ENCODE peak calls at places on chromosomes 12 and 14, in four cellular contexts. V is IMR-90, J is H9, R is neuronal stem cell. T is an unnamed sample.

GRCh38 chr14:74932401-74932901 is 9.4 kb upstream of the RPS6KL1 start:
- DNase-seq in J (no peak), R (no peak), V (no peak), T (no peak)

GRCh38 chr12:109523071-109523470 is 45.6 kb downstream of the UBE3B start:
- DNase-seq in R (no peak), V (no peak), J (no peak), T (no peak)

GRCh38 chr12:31362759-31363415 is 36.9 kb upstream of the SINHCAF start:
- DNase-seq in J (peak; percentile 73), V (no peak), R (peak; percentile 24), T (peak; percentile 58)

GRCh38 chr12:32197421-32197820 is 90.8 kb downstream of the BICD1 start:
- DNase-seq in J (no peak), R (no peak), V (peak; percentile 41), T (no peak)

GRCh38 chr14:99129998-99130397 is 142.0 kb downstream of the BCL11B start:
- DNase-seq in J (no peak), V (no peak), R (no peak), T (no peak)

GRCh38 chr14:85308531-85309300 is 221.2 kb upstream of the FLRT2 start:
- DNase-seq in V (no peak), R (no peak), J (no peak), T (no peak)

GRCh38 chr12:25241171-25242020 is 9.3 kb downstream of the KRAS start:
- DNase-seq in R (no peak), V (peak; percentile 71), J (no peak), T (no peak)

GRCh38 chr14:75232597-75232996 is 46.0 kb upstream of the FOS start:
- DNase-seq in J (no peak), V (no peak), R (no peak), T (no peak)

GRCh38 chr12:19970116-19970515 is 398.2 kb upstream of the PDE3A start:
- DNase-seq in R (no peak), V (peak; percentile 61), J (no peak), T (no peak)

GRCh38 chr12:72523754-72524153 is 251.6 kb downstream of the TRHDE start:
- DNase-seq in R (no peak), V (no peak), J (no peak), T (no peak)

GRCh38 chr12:5433840-5434646 is 2.1 kb downstream of the NTF3 start:
- DNase-seq in R (peak; percentile 12), V (no peak), J (no peak), T (no peak)

GRCh38 chr12:21717756-21718155 is 56.8 kb downstream of the KCNJ8 start:
- DNase-seq in V (no peak), J (no peak), R (no peak), T (no peak)

GRCh38 chr14:51883232-51883631 is 22.8 kb downstream of the GNG2 start:
- DNase-seq in V (no peak), J (no peak), R (no peak), T (no peak)

GRCh38 chr12:70321182-70321581 is 44.9 kb upstream of the KCNMB4 start:
- DNase-seq in J (no peak), V (no peak), R (no peak), T (no peak)

DNA sequence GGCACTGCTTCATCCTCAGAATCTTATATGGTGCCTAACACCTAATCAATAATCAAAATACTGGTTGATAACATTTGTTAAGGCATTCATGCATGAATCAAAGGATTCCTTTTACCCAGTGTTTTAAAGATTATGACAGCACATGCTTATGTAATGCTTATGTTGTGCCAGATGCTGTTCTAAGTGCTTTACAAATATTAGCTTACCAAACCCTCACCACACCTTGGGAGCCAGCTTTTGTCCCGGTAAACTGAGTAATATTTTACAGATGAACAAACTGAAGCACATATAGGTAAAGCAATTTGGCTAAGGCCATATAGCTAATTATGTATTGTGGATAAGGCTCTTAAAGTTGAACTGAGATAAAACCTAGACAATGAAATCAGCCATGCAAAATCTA is 209.2 kb downstream of the ALX1 start:
- DNase-seq in J (no peak), V (no peak), R (no peak), T (no peak)
- H2BK15ac ChIP-seq in J (no peak overlapping the region), V (no peak overlapping the region), R (no peak overlapping the region), T (no peak overlapping the region)

GRCh38 chr14:55125403-55125802 is 3.6 kb upstream of the LGALS3 start:
- DNase-seq in J (no peak), R (no peak), V (no peak), T (no peak)

GRCh38 chr14:55127491-55127951 is 1.5 kb upstream of the LGALS3 start:
- DNase-seq in R (no peak), J (no peak), V (peak; percentile 39), T (no peak)

GRCh38 chr14:55124774-55125372 is 4.2 kb upstream of the LGALS3 start:
- DNase-seq in V (no peak), J (no peak), R (no peak), T (no peak)

GRCh38 chr14:55126932-55127490 is 2.0 kb upstream of the LGALS3 start:
- DNase-seq in J (no peak), V (no peak), R (no peak), T (no peak)

GRCh38 chr14:55126089-55126488 is 3.0 kb upstream of the LGALS3 start:
- DNase-seq in J (no peak), R (no peak), V (no peak), T (no peak)
- H2BK15ac ChIP-seq in J (no peak overlapping the region), R (no peak overlapping the region), V (no peak overlapping the region), T (no peak overlapping the region)

DNA sequence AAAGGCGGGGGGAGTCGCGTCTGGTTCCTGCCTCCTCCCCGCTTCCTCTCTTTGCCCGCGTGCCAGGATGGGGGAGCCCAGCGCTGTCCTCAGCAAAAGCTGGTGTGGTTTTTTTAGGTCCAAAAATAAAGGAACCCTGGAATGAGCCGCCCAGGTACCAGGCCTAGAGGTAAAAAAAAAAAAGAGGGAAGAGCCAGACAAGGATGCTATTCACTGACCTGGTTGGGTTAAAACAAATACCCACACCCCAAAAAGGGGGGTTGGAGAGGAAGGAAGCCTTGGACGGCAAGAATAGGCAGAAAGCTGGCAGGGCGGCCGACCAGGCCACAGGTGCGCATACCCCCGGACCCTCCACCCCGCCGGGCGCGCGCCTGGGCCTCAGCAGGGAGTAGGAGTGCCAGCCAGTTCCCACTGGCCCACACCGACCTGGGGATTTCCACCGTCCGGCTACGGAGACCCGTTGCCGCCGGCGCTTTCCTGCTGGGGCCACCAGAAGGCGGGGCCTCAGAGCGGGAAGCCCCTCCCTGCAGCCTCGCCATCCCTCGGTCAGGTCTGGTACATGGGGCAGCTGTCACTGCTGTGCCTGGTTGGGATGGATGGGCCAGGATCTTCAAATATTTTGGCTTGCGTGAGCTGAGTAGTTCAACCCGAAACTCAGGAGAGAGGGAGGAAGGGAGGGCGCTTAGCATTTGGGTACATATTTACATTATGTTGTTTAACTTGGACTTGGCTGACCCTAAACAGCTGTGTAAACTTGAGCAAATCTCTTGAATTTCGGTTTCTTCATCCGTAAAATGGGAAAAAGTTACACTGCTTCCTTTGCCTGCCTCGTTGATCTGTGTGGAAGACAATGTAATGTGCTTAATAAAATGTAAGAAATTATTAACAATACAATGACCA is 5.4 kb upstream of the IRF2BPL start:
- DNase-seq in R (peak; percentile 69), V (peak; percentile 96), J (peak; percentile 91), T (no peak)
- H2BK15ac ChIP-seq in R (no peak overlapping the region), V (peak overlapping the region; percentile 95), J (no peak overlapping the region), T (no peak overlapping the region)

DNA sequence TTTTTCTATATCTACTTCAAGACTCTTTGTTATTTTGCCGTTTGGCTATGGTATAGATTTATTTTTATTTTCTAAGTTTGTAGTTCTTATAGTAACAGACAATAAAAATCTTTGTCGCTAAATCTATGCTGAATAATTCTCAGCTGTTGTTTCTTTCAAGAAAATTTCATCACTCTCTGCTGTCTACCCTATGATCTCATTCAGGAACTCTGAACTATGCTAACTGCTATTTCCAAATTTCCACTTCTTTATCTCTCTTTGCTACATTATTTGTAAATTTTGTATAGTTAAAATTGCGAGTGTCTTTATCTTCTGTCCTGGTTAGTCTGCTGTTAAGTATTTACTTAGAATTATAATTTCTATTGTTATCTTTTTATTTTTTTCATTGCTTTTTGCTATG is 353.6 kb downstream of the LRFN5 start:
- DNase-seq in V (peak; percentile 4), R (no peak), J (no peak), T (no peak)
- H2BK15ac ChIP-seq in V (no peak overlapping the region), R (no peak overlapping the region), J (no peak overlapping the region), T (no peak overlapping the region)